ENCODE peak calls at places on chromosome 22, in nine cellular contexts. U is CD4-positive, alpha-beta memory T cell; Q is AG04450; Y is neuronal stem cell; Z is CD8-positive, alpha-beta T cell; T is dorsolateral prefrontal cortex; E is mesenchymal stem cell; C is PC-9; K is caudate nucleus. X is an unnamed sample.

GRCh38 chr22:39380331-39380730 is 19.2 kb upstream of the TAB1 start:
- DNase-seq in U (no peak), Y (no peak), Q (no peak), Z (no peak), K (no peak), C (no peak), T (no peak), E (no peak), X (no peak)

GRCh38 chr22:27714076-27714475 is 87.5 kb downstream of the MN1 start:
- DNase-seq in U (no peak), K (no peak), C (no peak), Q (no peak), E (no peak), T (no peak), Z (no peak), Y (no peak), X (no peak)

GRCh38 chr22:42913874-42914510 is 56.9 kb upstream of the ARFGAP3 start:
- DNase-seq in T (no peak), Y (no peak), U (no peak), C (no peak), K (no peak), Z (no peak), Q (no peak), E (no peak), X (no peak)

GRCh38 chr22:30266445-30267381 is at the start of gene OSM:
- DNase-seq in U (peak; percentile 83), Q (no peak), Y (no peak), T (no peak), K (no peak), E (no peak), Z (peak; percentile 49), C (no peak), X (no peak)

GRCh38 chr22:20384171-20384570 is 9.8 kb upstream of the ZNF74 start:
- DNase-seq in Z (no peak), K (no peak), Y (no peak), C (no peak), E (no peak), Q (no peak), U (no peak), T (no peak), X (no peak)

GRCh38 chr22:40462195-40462988 is 92.0 kb downstream of the SGSM3 start:
- DNase-seq in Q (no peak), U (no peak), Y (no peak), E (no peak), T (no peak), Z (no peak), K (no peak), C (no peak), X (no peak)

GRCh38 chr22:29166180-29166579 is 39.5 kb upstream of the EMID1 start:
- DNase-seq in E (no peak), K (no peak), U (no peak), Y (no peak), Z (no peak), T (no peak), Q (no peak), C (no peak), X (no peak)

GRCh38 chr22:27801616-27802388 is at the start of gene MN1:
- DNase-seq in C (peak; percentile 51), K (peak; percentile 57), Y (peak; percentile 79), Z (no peak), T (peak; percentile 75), E (peak; percentile 66), Q (no peak), U (peak; percentile 50), X (peak; percentile 62)

GRCh38 chr22:30906411-30906810 is 62.2 kb downstream of the MORC2 start:
- DNase-seq in Q (no peak), C (no peak), T (no peak), Y (no peak), Z (no peak), K (no peak), U (no peak), E (no peak), X (no peak)

GRCh38 chr22:35632902-35633301 is 15.3 kb upstream of the APOL6 start:
- DNase-seq in Q (no peak), Y (no peak), Z (no peak), T (no peak), K (no peak), E (no peak), U (no peak), C (no peak), X (no peak)

GRCh38 chr22:30643055-30643875 is 7.7 kb downstream of the SLC35E4 start:
- DNase-seq in Y (no peak), E (no peak), K (no peak), U (no peak), Z (no peak), C (no peak), Q (no peak), T (no peak), X (peak; percentile 39)

GRCh38 chr22:48605856-48606255 is 1221.8 kb downstream of the BRD1 start:
- DNase-seq in T (peak; percentile 54), U (no peak), Z (no peak), K (no peak), C (no peak), Y (no peak), E (no peak), Q (no peak), X (no peak)

GRCh38 chr22:44182591-44183588 is 2.2 kb downstream of the PARVG start:
- DNase-seq in Z (no peak), T (no peak), Q (no peak), E (no peak), Y (no peak), U (peak; percentile 62), C (no peak), K (no peak), X (peak; percentile 28)

GRCh38 chr22:43289551-43289963 is 53.6 kb downstream of the SCUBE1 start:
- DNase-seq in Z (no peak), U (no peak), Y (no peak), K (no peak), T (no peak), C (no peak), E (peak; percentile 27), Q (no peak), X (no peak)

GRCh38 chr22:19513823-19514222 is 10.4 kb downstream of the CLDN5 start:
- DNase-seq in Z (no peak), Q (no peak), C (no peak), Y (no peak), U (no peak), E (no peak), K (no peak), T (no peak), X (no peak)

GRCh38 chr22:42862045-42862734 is 5.1 kb upstream of the ARFGAP3 start:
- DNase-seq in C (peak; percentile 97), T (no peak), E (peak; percentile 71), Q (peak; percentile 38), Y (no peak), K (no peak), Z (no peak), U (no peak), X (no peak)

GRCh38 chr22:32308934-32309333 is 48.7 kb upstream of the RFPL3 start:
- DNase-seq in Z (no peak), Y (no peak), T (no peak), U (no peak), K (no peak), E (no peak), Q (no peak), C (no peak), X (no peak)

GRCh38 chr22:30650508-30651116 is 15.0 kb downstream of the SLC35E4 start:
- DNase-seq in K (peak; percentile 24), C (no peak), T (peak; percentile 69), Z (no peak), Y (no peak), U (no peak), Q (no peak), E (no peak), X (peak; percentile 60)

GRCh38 chr22:30217698-30218565 is 28.6 kb downstream of the LIF start:
- DNase-seq in T (peak; percentile 18), E (no peak), Z (no peak), C (no peak), Y (no peak), K (no peak), U (no peak), Q (no peak), X (peak; percentile 18)

GRCh38 chr22:36021649-36022048 is 7.0 kb downstream of the RBFOX2 start:
- DNase-seq in C (no peak), Q (no peak), T (no peak), U (no peak), E (no peak), K (no peak), Y (no peak), Z (no peak), X (no peak)

DNA sequence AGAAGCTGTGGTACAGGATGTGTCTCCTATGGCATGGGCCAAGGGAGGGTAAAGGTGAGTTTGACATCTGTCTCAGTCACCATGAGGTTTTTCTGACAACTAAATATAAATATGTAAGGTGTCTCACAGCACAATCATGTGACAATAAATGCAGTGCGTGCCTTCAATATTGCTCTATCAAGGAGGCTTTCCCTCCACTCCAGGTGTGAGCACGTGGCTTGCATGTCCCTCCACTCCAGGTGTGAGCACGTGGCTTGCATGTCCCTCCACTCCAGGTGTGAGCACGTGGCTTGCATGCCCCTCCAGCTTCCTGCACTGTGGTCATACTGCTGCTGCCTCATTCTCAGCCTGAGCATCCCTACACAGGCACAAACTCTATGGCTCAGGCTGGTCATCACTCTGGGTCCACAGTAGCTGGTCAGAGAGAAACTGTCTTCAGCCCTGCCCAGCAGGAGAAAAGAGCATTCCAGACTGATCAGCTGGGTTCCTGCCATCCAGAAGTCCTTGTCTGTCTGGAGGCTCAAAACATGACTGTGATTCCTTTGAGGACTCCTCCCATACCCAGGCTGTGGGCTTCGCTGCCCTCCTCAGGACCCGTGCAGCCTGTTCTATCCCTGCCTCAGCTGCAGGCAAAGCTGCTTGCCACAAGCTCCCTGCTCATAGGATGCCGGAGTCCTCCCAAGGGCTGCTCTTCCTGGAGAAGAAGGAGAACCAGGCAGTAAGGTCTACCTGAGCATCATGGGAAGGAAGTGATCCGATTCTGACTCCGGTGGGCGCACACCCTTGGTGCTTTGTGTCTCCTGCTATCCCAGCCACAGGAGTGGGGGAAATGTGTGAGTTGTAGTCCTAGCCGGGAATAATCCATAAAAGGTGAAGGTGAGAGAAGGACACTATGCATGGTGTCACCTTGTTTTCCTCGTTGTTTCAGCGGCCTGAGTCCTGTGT is 33.4 kb upstream of the VPREB1 start:
- DNase-seq in U (no peak), Q (no peak), T (no peak), E (no peak), Z (no peak), C (no peak), K (no peak), Y (no peak), X (no peak)
- H3K27ac ChIP-seq in U (no peak overlapping the region), Q (no peak overlapping the region), T (no peak overlapping the region), E (no peak overlapping the region), Z (no peak overlapping the region), C (no peak overlapping the region), K (no peak overlapping the region), Y (no peak overlapping the region), X (no peak overlapping the region)

GRCh38 chr22:37971475-37972434 is 12.6 kb downstream of the SOX10 start:
- DNase-seq in Z (no peak), C (no peak), U (no peak), T (no peak), E (no peak), K (no peak), Y (no peak), Q (no peak), X (no peak)
- H3K27ac ChIP-seq in Z (no peak overlapping the region), C (no peak overlapping the region), U (no peak overlapping the region), T (no peak overlapping the region), E (no peak overlapping the region), K (peak overlapping the region; percentile 61), Y (peak overlapping the region; percentile 48), Q (no peak overlapping the region), X (peak overlapping the region; percentile 76)

GRCh38 chr22:45997775-45998637 is 21.0 kb upstream of the WNT7B start:
- DNase-seq in C (no peak), U (no peak), K (no peak), T (no peak), E (no peak), Q (no peak), Z (no peak), Y (no peak), X (no peak)
- H3K27ac ChIP-seq in C (no peak overlapping the region), U (no peak overlapping the region), K (peak overlapping the region; percentile 70), T (peak overlapping the region; percentile 15), E (peak overlapping the region; percentile 80), Q (peak overlapping the region; percentile 87), Z (no peak overlapping the region), Y (no peak overlapping the region), X (peak overlapping the region; percentile 69)

GRCh38 chr22:46985507-46985882 is 223.0 kb downstream of the TBC1D22A start:
- DNase-seq in Z (no peak), K (no peak), U (no peak), C (no peak), Y (no peak), T (no peak), E (peak; percentile 2), Q (no peak), X (no peak)
- H3K27ac ChIP-seq in Z (no peak overlapping the region), K (no peak overlapping the region), U (no peak overlapping the region), C (no peak overlapping the region), Y (peak overlapping the region; percentile 35), T (no peak overlapping the region), E (peak overlapping the region; percentile 34), Q (no peak overlapping the region), X (no peak overlapping the region)